ENCODE peak calls at places on chromosome X, in six cellular contexts. H is PC-3, R is psoas muscle, P is GM23338, S is endothelial cell of umbilical vein, E is pancreas. A is an unnamed sample.

GRCh38 chrX:24427747-24428019 is 37.4 kb upstream of the PDK3 start:
- DNase-seq in R (no peak), E (no peak), H (no peak), P (no peak), S (no peak), A (no peak)

GRCh38 chrX:103211012-103211715 is 3.7 kb upstream of the BEX4 start:
- DNase-seq in E (peak; percentile 6), S (peak; percentile 54), R (no peak), H (peak; percentile 59), P (peak; percentile 76), A (peak; percentile 39)

GRCh38 chrX:153900806-153901752 is 3.4 kb upstream of the AVPR2 start:
- DNase-seq in S (peak; percentile 2), P (peak; percentile 57), R (peak; percentile 74), H (peak; percentile 55), E (no peak), A (peak; percentile 24)

GRCh38 chrX:67784712-67785111 is 240.9 kb downstream of the AR start:
- DNase-seq in P (no peak), S (no peak), E (no peak), H (no peak), R (no peak), A (no peak)

GRCh38 chrX:71637253-71637618 is 18.9 kb upstream of the CXCR3 start:
- DNase-seq in R (no peak), S (no peak), P (no peak), E (no peak), H (peak; percentile 19), A (no peak)

GRCh38 chrX:88613338-88613737 is 133.7 kb upstream of the CPXCR1 start:
- DNase-seq in S (peak; percentile 43), R (no peak), E (no peak), P (peak; percentile 64), H (peak; percentile 45), A (no peak)

GRCh38 chrX:2589186-2590020 is 88.6 kb upstream of the DHRSX start:
- DNase-seq in R (no peak), H (peak; percentile 36), S (no peak), E (no peak), P (no peak), A (no peak)

GRCh38 chrX:16671005-16671404 is 21.0 kb downstream of the S100G start:
- DNase-seq in P (peak; percentile 52), R (no peak), H (peak; percentile 59), S (peak; percentile 56), E (no peak), A (no peak)

GRCh38 chrX:152821145-152821765 is 9.3 kb downstream of the CETN2 start:
- DNase-seq in P (peak; percentile 74), R (no peak), S (peak; percentile 31), H (peak; percentile 65), E (peak; percentile 8), A (no peak)

GRCh38 chrX:153967536-153968214 is 3.9 kb downstream of the HCFC1 start:
- DNase-seq in H (no peak), E (no peak), P (no peak), R (no peak), S (peak; percentile 24), A (no peak)

GRCh38 chrX:102517331-102517730 is 792 bp upstream of the TMSB15A start:
- DNase-seq in P (peak; percentile 17), E (no peak), H (peak; percentile 46), R (no peak), S (peak; percentile 11), A (no peak)

GRCh38 chrX:40402771-40403533 is 177.8 kb upstream of the ATP6AP2 start:
- DNase-seq in H (peak; percentile 34), P (no peak), R (peak; percentile 61), E (peak; percentile 5), S (no peak), A (no peak)

GRCh38 chrX:102847362-102847761 is 89.7 kb upstream of the RAB40AL start:
- DNase-seq in S (no peak), P (no peak), H (peak; percentile 50), E (no peak), R (no peak), A (no peak)

GRCh38 chrX:123833387-123833786 is 26.5 kb upstream of the XIAP start:
- DNase-seq in S (peak; percentile 55), P (peak; percentile 50), H (peak; percentile 83), R (no peak), E (peak; percentile 16), A (no peak)

DNA sequence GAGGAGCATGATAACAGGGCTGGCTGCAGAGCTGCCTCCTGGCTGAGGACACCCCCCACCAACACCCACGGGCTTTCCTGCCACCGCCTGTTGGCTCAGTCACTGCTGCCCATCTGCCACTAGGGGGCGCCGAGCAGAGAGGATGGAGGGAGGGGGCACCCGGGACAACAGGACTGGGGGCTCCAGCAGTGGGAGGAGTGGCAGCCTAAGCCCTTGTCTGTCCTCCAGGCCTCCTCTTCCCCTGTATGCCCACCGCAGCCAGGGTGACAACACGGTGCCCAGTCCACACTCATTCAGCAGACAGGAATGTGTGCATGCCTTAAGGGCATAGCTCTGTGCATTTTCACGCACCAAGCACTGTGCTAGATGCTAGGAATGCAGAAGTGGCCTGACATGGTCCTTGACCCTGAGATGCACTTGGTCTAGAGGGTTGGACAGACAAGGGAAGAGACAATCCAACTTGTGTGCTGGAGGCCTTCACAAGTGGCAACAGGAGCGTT is 149.9 kb downstream of the AMMECR1 start:
- DNase-seq in H (peak; percentile 30), S (no peak), R (peak; percentile 60), E (no peak), P (peak; percentile 74), A (no peak)
- TF ChIP-seq CTCF in H (peak; percentile 63), S (peak; percentile 48), R (peak; percentile 35), E (peak; percentile 55), P (peak; percentile 84), A (peak; percentile 74)

GRCh38 chrX:119672252-119672825 is 20.6 kb downstream of the SEPTIN6 start:
- DNase-seq in H (peak; percentile 62), E (no peak), P (no peak), R (no peak), S (no peak), A (no peak)
- TF ChIP-seq CTCF in H (no peak), E (no peak), P (no peak), R (no peak), S (no peak), A (no peak)

GRCh38 chrX:85288992-85289723 is 45.4 kb downstream of the ZNF711 start:
- DNase-seq in S (no peak), H (no peak), P (peak; percentile 10), R (no peak), E (no peak), A (no peak)
- TF ChIP-seq CTCF in S (no peak), H (peak; percentile 17), P (peak; percentile 14), R (no peak), E (no peak), A (no peak)

DNA sequence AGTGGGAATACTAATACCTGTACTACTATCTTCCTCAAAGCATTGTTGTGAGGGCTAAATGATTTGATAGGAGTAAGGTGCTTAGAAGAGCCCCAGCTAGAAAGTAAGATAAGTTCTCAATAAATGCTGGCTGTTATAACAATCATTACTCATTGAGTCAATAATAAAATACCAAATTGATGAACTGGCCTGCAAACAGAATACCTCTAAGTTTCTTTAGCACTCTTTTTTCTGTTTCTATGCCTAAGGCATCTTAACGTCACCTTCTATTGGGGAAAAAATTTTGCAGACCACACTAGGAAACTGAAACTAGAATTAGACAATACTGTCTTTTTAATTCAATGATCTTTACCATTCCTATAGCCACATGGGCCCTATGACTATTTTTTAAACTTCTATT is 1.2 kb downstream of the CLTRN start:
- DNase-seq in E (no peak), S (no peak), H (peak; percentile 83), P (no peak), R (no peak), A (no peak)
- TF ChIP-seq CTCF in E (no peak), S (no peak), H (no peak), P (no peak), R (no peak), A (no peak)